ENCODE peak calls at places on chromosomes 13 and 19, in eight cellular contexts. O is A549, Y is hepatocyte, J is transverse colon, Z is cardiac muscle cell, C is fibroblast of lung, E is PC-3, D is H1. P is an unnamed sample.

GRCh38 chr13:23081246-23081645 is 99.5 kb upstream of the SGCG start:
- DNase-seq in O (no peak), Y (no peak), J (no peak), Z (no peak), C (peak; percentile 48), E (no peak), D (no peak), P (no peak)

GRCh38 chr19:1929051-1929742 is 11.8 kb upstream of the CSNK1G2 start:
- DNase-seq in O (peak; percentile 67), Y (peak; percentile 91), J (peak; percentile 88), Z (peak; percentile 75), C (peak; percentile 48), E (peak; percentile 76), D (peak; percentile 95), P (no peak)

GRCh38 chr19:27776020-27776419 is 1436.9 kb downstream of the UQCRFS1 start:
- DNase-seq in O (peak; percentile 84), Y (no peak), J (no peak), Z (peak; percentile 60), C (peak; percentile 15), E (peak; percentile 25), D (peak; percentile 58), P (no peak)

GRCh38 chr13:24220086-24220703 is 59.7 kb downstream of the SPATA13 start:
- DNase-seq in O (peak; percentile 76), Y (peak; percentile 91), J (peak; percentile 59), Z (peak; percentile 92), C (peak; percentile 72), E (peak; percentile 88), D (no peak), P (peak; percentile 64)

GRCh38 chr19:48190288-48191284 is 20.1 kb downstream of the ZSWIM9 start:
- DNase-seq in O (peak; percentile 64), Y (peak; percentile 83), J (peak; percentile 26), Z (peak; percentile 79), C (peak; percentile 96), E (peak; percentile 97), D (peak; percentile 91), P (peak; percentile 91)

GRCh38 chr19:2976609-2977000 is 759 bp upstream of the TLE6 start:
- DNase-seq in O (no peak), Y (no peak), J (no peak), Z (no peak), C (no peak), E (no peak), D (no peak), P (no peak)

GRCh38 chr19:24033962-24034342 is 53.0 kb upstream of the ZNF254 start:
- DNase-seq in O (peak; percentile 56), Y (peak; percentile 73), J (peak; percentile 62), Z (peak; percentile 68), C (peak; percentile 71), E (peak; percentile 53), D (no peak), P (peak; percentile 66)

GRCh38 chr19:2244486-2244885 is 4.6 kb upstream of the AMH start:
- DNase-seq in O (no peak), Y (no peak), J (no peak), Z (no peak), C (no peak), E (no peak), D (no peak), P (no peak)

GRCh38 chr19:17555929-17556813 is 722 bp downstream of the COLGALT1 start:
- DNase-seq in O (peak; percentile 71), Y (peak; percentile 68), J (peak; percentile 81), Z (peak; percentile 81), C (peak; percentile 45), E (peak; percentile 43), D (peak; percentile 67), P (no peak)

GRCh38 chr13:92433963-92434362 is 792.6 kb upstream of the GPC6 start:
- DNase-seq in O (no peak), Y (no peak), J (no peak), Z (no peak), C (no peak), E (no peak), D (no peak), P (no peak)

GRCh38 chr19:33928458-33928950 is 131.8 kb downstream of the KCTD15 start:
- DNase-seq in O (no peak), Y (no peak), J (no peak), Z (no peak), C (no peak), E (no peak), D (no peak), P (no peak)

GRCh38 chr13:98199480-98199879 is 22.4 kb upstream of the RNF113B start:
- DNase-seq in O (no peak), Y (no peak), J (no peak), Z (no peak), C (no peak), E (no peak), D (no peak), P (no peak)

GRCh38 chr13:95100525-95101121 is 200.6 kb downstream of the ABCC4 start:
- DNase-seq in O (peak; percentile 98), Y (no peak), J (no peak), Z (no peak), C (peak; percentile 82), E (peak; percentile 97), D (no peak), P (peak; percentile 58)

GRCh38 chr19:58499021-58499927 is 12.5 kb downstream of the SLC27A5 start:
- DNase-seq in O (peak; percentile 100), Y (peak; percentile 100), J (peak; percentile 99), Z (peak; percentile 99), C (peak; percentile 97), E (peak; percentile 100), D (peak; percentile 99), P (peak; percentile 96)

GRCh38 chr13:107421028-107421427 is 794.3 kb downstream of the LIG4 start:
- DNase-seq in O (no peak), Y (no peak), J (no peak), Z (peak; percentile 20), C (peak; percentile 71), E (peak; percentile 4), D (no peak), P (no peak)

GRCh38 chr13:51865838-51866237 is 4.1 kb downstream of the CCDC70 start:
- DNase-seq in O (no peak), Y (no peak), J (no peak), Z (no peak), C (no peak), E (no peak), D (peak; percentile 58), P (no peak)

GRCh38 chr19:17803264-17803896 is 8.4 kb downstream of the B3GNT3 start:
- DNase-seq in O (no peak), Y (no peak), J (no peak), Z (no peak), C (no peak), E (no peak), D (no peak), P (no peak)

GRCh38 chr13:71751074-71751473 is 115.9 kb downstream of the DACH1 start:
- DNase-seq in O (no peak), Y (no peak), J (no peak), Z (no peak), C (no peak), E (no peak), D (no peak), P (no peak)

GRCh38 chr19:45125360-45125759 is 32.4 kb downstream of the PPP1R37 start:
- DNase-seq in O (no peak), Y (no peak), J (no peak), Z (no peak), C (no peak), E (no peak), D (no peak), P (no peak)

GRCh38 chr19:29467824-29468401 is 57.9 kb upstream of the VSTM2B start:
- DNase-seq in O (peak; percentile 77), Y (peak; percentile 52), J (no peak), Z (peak; percentile 11), C (no peak), E (peak; percentile 54), D (peak; percentile 45), P (peak; percentile 2)

GRCh38 chr13:26721251-26721939 is 39.2 kb downstream of the GPR12 start:
- DNase-seq in O (peak; percentile 1), Y (no peak), J (peak; percentile 28), Z (no peak), C (no peak), E (no peak), D (no peak), P (no peak)

GRCh38 chr19:37007587-37008220 is 70.5 kb upstream of the ZNF420 start:
- DNase-seq in O (peak; percentile 61), Y (no peak), J (peak; percentile 13), Z (peak; percentile 79), C (peak; percentile 51), E (no peak), D (no peak), P (peak; percentile 26)

GRCh38 chr19:4376991-4377781 is 23.2 kb downstream of the SH3GL1 start:
- DNase-seq in O (no peak), Y (no peak), J (no peak), Z (no peak), C (peak; percentile 40), E (peak; percentile 84), D (no peak), P (peak; percentile 30)
- H3K4me1 ChIP-seq in O (peaks cover 69% of the 10 kb centered on the region), Y (peaks cover 47% of the 10 kb centered on the region), J (peaks cover 51% of the 10 kb centered on the region), Z (peaks cover 31% of the 10 kb centered on the region), C (peaks cover 48% of the 10 kb centered on the region), E (peaks cover 73% of the 10 kb centered on the region), D (peaks cover 43% of the 10 kb centered on the region), P (peaks cover 52% of the 10 kb centered on the region)

DNA sequence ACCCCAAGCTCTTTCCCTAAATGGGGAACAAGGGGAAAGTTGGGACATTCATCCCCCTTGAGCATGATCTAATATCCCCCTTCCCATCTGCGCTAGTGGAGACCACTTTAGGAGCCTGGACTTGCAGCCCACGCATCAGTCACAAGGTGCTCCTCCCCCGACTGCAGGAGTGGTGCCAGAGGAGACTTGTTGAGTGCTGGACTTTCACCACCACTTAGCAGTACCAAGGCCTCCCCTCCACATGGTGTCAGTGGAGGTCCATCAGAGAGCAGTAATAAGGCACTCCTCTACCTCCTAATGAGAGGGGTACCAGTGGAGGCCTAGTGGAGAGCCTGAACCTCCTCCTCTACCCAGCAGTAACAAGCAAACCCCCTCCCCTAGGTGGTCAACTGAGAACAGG is 22.5 kb downstream of the CAB39L start:
- DNase-seq in O (peak; percentile 29), Y (peak; percentile 19), J (peak; percentile 12), Z (peak; percentile 27), C (no peak), E (peak; percentile 29), D (peak; percentile 56), P (no peak)
- TF ChIP-seq CTCF in O (no peak), Y (peak; percentile 8), J (no peak), Z (peak; percentile 18), C (no peak), E (peak; percentile 46), D (peak; percentile 66), P (peak; percentile 43)

GRCh38 chr19:11422163-11423068 is 3.3 kb upstream of the RGL3 start:
- DNase-seq in O (peak; percentile 48), Y (peak; percentile 86), J (peak; percentile 87), Z (peak; percentile 73), C (peak; percentile 17), E (no peak), D (peak; percentile 99), P (peak; percentile 82)
- H3K27ac ChIP-seq in O (no peak overlapping the region), Y (peak overlapping the region; percentile 62), J (peak overlapping the region; percentile 34), Z (no peak overlapping the region), C (no peak overlapping the region), E (no peak overlapping the region), D (no peak overlapping the region), P (no peak overlapping the region)

DNA sequence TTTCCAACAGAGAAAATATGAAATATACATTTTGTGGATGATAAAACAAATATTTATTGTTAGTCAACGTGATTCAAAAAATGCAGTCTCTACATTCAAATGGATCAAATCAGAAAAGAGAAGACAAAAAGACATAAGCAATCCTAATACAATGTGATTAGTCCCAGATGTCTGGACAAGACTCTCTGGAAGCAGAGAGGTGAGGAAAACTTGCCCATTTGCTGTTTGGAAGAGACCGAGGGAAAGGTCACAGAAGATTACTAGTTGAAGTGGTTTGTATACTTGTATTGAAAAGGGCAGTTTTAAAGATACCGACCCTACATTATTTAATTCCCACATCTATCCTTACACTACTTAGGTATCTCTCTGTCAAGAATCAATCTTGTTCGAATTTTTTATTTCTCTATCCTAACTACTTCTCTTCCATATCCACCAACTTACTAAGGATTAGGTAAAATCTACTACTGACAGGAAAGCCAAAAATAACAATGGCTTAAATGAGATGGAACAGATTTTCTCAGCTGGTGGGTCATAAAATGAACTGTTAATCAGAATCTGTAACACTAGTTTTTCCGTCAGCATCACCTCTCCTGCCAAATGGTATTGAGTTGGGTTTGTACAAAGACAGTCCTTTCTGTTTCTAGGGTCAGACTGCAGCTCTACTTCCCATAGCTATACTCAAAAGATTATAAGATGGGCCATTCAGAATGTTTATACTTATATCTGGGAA is 497.1 kb downstream of the DCT start:
- DNase-seq in O (no peak), Y (no peak), J (no peak), Z (no peak), C (no peak), E (no peak), D (no peak), P (no peak)
- H3K4me1 ChIP-seq in O (no peaks in the 10 kb centered on the region), Y (no peaks in the 10 kb centered on the region), J (peaks cover 8% of the 10 kb centered on the region), Z (no peaks in the 10 kb centered on the region), C (no peaks in the 10 kb centered on the region), E (no peaks in the 10 kb centered on the region), D (no peaks in the 10 kb centered on the region), P (no peaks in the 10 kb centered on the region)

P was measured in foreskin keratinocyte.